ENCODE peak calls at places on chromosome 15, in five cellular contexts. V is heart left ventricle, W is prostate gland, T is BJ, I is AG04450. H is an unnamed sample.

GRCh38 chr15:78207641-78208340 is 26.6 kb downstream of the ACSBG1 start:
- DNase-seq in V (no peak), T (no peak), I (no peak), W (no peak), H (no peak)

GRCh38 chr15:101368868-101369642 is 74.0 kb upstream of the SNRPA1 start:
- DNase-seq in W (no peak), V (peak), T (no peak), I (no peak), H (no peak)

GRCh38 chr15:85607842-85608241 is 186.9 kb downstream of the KLHL25 start:
- DNase-seq in V (no peak), W (no peak), T (peak), I (peak), H (no peak)

GRCh38 chr15:99371180-99372103 is 120.2 kb downstream of the LRRC28 start:
- DNase-seq in V (no peak), W (no peak), T (no peak), I (no peak), H (no peak)

GRCh38 chr15:82663186-82663600 is 16.0 kb upstream of the CPEB1 start:
- DNase-seq in T (no peak), V (peak), I (no peak), W (no peak), H (peak)

GRCh38 chr15:84878504-84878903 is 6.0 kb upstream of the SLC28A1 start:
- DNase-seq in V (peak), I (peak), W (peak), T (peak), H (peak)

GRCh38 chr15:72198410-72199270 is 1.1 kb upstream of the GRAMD2A start:
- DNase-seq in I (no peak), T (no peak), V (no peak), W (no peak), H (no peak)

GRCh38 chr15:58346361-58346760 is 85.4 kb upstream of the LIPC start:
- DNase-seq in I (no peak), W (peak), V (no peak), T (no peak), H (no peak)

GRCh38 chr15:49155834-49156627 is 632 bp upstream of the COPS2 start:
- DNase-seq in T (no peak), W (no peak), I (no peak), V (no peak), H (no peak)

GRCh38 chr15:68383161-68384074 is 48.5 kb downstream of the ITGA11 start:
- DNase-seq in V (no peak), T (no peak), W (peak), I (no peak), H (peak)

DNA sequence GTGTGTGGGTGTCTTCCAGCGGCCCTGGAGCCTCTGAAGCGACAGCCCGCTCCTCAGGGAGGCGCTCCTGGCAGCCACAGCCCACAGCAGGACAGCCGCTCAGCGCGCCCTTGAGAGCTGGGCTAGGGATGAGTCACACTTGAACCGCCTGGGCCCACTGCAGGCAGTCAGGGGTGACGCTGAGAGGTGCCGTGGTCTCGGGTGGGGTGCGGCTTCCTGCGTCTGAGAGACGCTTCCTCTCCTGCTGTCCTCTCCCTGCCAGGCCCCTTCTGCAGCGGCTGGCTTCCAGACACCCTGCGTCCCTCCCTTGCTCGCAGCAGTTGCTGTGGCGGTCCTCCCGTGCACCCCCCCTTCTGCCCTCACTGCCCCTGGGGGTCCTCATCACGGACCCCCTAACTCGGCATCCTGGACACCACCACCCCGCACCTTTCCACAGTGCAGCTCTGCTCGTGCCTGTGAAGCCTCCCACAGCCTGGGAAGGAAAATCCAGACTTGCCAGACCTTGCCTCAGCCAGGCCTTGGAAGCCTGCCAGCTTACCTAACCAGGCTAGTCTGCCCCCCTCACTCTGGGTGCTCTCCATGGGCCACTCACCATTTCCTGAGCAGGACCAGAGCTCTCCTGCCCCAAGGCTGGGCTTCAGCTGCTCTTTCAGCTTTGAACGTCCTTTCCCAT is 1.1 kb upstream of the SPTBN5 start:
- DNase-seq in V (peak), I (no peak), T (peak), W (peak), H (no peak)
- TF ChIP-seq CTCF in V (peak), I (no peak), T (peak), W (no peak), H (no peak)

DNA sequence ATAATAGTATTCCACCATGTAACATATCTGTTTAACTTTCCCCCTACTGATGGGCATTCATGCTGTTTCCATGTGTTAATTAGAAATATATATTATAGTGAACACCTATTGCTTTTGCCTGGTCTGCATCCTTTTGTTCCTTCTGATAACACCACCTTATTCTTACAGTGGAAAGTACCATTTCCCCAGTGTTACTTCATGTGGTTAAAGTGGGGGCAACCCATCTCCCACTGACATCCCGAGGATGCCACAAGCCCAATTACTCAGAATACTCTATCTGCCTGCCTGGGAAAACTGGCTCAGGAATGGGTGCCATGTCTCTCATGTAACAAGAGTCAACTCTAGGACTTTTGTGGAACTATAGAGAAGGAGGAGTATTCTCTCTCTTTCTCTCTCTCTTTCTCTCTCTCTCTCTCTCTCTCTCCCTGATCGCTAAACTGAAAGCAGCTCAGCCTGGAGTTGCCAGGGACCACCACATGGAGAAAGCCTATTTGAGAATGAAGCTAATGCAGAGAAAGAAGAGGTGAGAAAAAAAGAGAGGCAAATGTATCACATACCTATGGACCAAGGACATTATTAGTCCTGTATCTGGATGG is 66.4 kb upstream of the PPIB start:
- DNase-seq in V (no peak), T (no peak), I (no peak), W (no peak), H (no peak)
- TF ChIP-seq CTCF in V (no peak), T (no peak), I (no peak), W (no peak), H (no peak)

GRCh38 chr15:90419202-90419601 is 31.2 kb downstream of the IQGAP1 start:
- DNase-seq in V (no peak), I (no peak), W (no peak), T (no peak), H (no peak)
- TF ChIP-seq CTCF in V (no peak), I (no peak), W (no peak), T (no peak), H (no peak)

DNA sequence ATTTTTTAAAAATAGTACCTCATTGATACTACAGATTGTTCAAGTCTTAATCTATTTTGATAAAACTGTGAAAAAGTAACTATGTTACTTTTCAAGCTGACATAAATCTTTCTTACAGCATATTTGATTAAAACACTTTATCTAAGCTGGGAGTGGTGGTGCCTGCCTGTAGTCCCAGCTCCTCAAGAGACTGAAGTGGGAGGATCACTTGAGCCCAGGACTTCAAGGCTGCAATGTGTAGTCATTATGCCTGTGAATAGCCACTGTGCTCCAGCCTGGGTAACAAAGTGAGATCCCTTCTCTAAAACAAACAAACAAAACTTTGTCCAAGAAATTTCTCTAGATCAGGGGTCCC is 59.6 kb upstream of the NEDD4 start:
- DNase-seq in I (no peak), T (no peak), V (no peak), W (no peak), H (no peak)
- TF ChIP-seq CTCF in I (no peak), T (no peak), V (no peak), W (no peak), H (no peak)

DNA sequence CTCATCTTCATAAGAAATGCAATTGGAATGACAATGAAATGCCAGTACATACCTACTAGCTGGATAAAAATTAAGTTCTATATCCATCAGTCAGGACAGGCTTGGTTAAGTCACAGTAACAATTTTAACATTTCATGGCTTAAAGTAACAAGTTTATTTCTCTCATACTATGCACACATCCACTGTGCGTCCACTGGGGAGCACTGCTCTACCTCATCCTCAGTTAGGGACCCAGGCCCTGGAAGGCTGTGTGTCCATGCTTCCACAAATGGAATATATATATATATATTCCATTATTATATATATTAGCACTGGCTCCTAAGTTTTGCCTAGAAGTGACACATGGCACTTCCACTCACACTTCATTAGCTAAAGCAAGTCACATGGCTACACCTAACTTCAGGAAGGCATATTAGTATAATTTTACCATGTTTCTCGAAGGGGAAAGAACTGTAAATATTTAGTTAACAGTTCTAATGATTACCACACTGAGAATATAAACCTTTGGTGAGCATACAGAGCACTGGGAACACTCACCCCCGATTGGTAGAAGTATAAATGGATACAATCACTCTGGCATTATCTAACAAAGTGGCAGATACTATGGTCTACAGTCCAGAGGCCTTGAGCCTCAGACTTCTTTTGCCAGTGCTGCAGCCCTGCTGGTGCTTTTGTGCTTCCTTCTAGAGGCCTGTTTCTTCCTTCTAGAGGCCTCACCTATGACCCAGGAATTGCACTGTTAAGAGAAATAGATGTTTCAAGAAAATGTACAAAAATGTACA is 28.6 kb downstream of the AP3S2 start:
- DNase-seq in W (no peak), T (no peak), I (no peak), V (no peak), H (no peak)
- TF ChIP-seq CTCF in W (no peak), T (no peak), I (no peak), V (no peak), H (no peak)

DNA sequence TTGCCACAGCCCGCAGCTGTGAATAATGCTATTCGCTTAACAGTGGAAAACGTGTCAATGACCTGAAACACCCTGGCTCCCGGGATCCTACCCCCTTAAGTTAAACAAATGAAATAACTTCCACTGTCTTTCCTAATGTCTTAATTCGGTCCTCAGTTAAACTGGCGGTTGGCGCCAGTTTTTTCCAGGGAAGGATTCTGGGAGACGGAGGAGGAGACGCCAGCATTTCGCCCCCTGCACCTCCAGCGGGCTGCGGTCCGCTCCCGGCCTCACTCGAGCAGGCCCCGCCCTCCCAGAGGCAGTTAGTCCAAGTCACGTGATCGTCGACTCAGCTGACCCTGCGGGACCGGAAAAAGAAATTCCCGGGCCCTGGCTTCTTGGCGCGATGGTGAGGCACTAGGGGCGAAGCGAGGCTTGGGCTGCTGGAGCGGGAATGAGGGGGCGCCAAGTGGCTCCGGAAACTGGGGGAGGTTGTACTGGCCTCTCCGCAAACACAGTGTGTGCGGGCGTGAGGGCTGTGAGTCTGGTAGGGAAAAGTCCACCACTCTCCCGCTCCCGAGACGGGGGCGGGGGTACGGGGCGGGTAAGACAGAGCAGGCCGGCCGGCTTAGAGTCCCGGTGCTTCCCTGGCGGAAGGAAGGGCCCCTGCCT is at the start of gene COMMD4:
- DNase-seq in T (peak), I (peak), W (peak), V (peak), H (peak)
- TF ChIP-seq CTCF in T (no peak), I (no peak), W (no peak), V (no peak), H (no peak)